ENCODE peak calls at places on chromosome 3, in six cellular contexts. W is HCT116, H is tibial nerve, F is NB4, O is Peyer's patch, T is uterus. E is an unnamed sample.

GRCh38 chr3:123089611-123090301 is 22.9 kb downstream of the PDIA5 start:
- DNase-seq in F (no peak), O (no peak), T (no peak), W (no peak), H (no peak), E (peak)

GRCh38 chr3:128313936-128314335 is 152.8 kb downstream of the DNAJB8 start:
- DNase-seq in W (no peak), F (no peak), O (no peak), T (no peak), H (no peak), E (no peak)

GRCh38 chr3:111577798-111578685 is 17.1 kb downstream of the ZBED2 start:
- DNase-seq in O (no peak), H (no peak), W (peak), F (peak), T (no peak), E (no peak)

GRCh38 chr3:161142486-161142885 is 37.3 kb upstream of the B3GALNT1 start:
- DNase-seq in F (no peak), O (no peak), H (no peak), W (no peak), T (no peak), E (no peak)

GRCh38 chr3:134291300-134292254 is 40.9 kb upstream of the RYK start:
- DNase-seq in O (no peak), H (peak), T (peak), W (no peak), F (no peak), E (peak)

GRCh38 chr3:177333535-177334495 is 136.5 kb upstream of the TBL1XR1 start:
- DNase-seq in F (peak), T (no peak), O (no peak), H (peak), W (no peak), E (no peak)

GRCh38 chr3:36744770-36745169 is 19.6 kb downstream of the DCLK3 start:
- DNase-seq in F (no peak), T (no peak), W (no peak), O (no peak), H (no peak), E (no peak)

GRCh38 chr3:127389415-127389814 is 101.6 kb upstream of the PRR20G start:
- DNase-seq in W (no peak), T (no peak), O (no peak), H (no peak), F (no peak), E (no peak)

GRCh38 chr3:89690649-89691048 is 583.2 kb downstream of the EPHA3 start:
- DNase-seq in H (no peak), W (no peak), F (no peak), O (no peak), T (no peak), E (no peak)

GRCh38 chr3:2097641-2098191 is 950 bp upstream of the CNTN4 start:
- DNase-seq in W (no peak), T (no peak), H (no peak), O (peak), F (no peak), E (no peak)

GRCh38 chr3:38313263-38313662 is 31.2 kb downstream of the SLC22A14 start:
- DNase-seq in W (no peak), F (no peak), O (no peak), H (no peak), T (no peak), E (no peak)

GRCh38 chr3:134846943-134847342 is 51.9 kb downstream of the EPHB1 start:
- DNase-seq in O (no peak), H (no peak), F (no peak), T (no peak), W (peak), E (no peak)

GRCh38 chr3:54251705-54252104 is 129.4 kb downstream of the CACNA2D3 start:
- DNase-seq in T (no peak), W (no peak), O (no peak), F (no peak), H (no peak), E (no peak)

GRCh38 chr3:9866639-9867038 is 13.4 kb downstream of the CIDEC start:
- DNase-seq in W (no peak), O (no peak), F (no peak), H (no peak), T (peak), E (no peak)

GRCh38 chr3:64209866-64210609 is 15.2 kb downstream of the PRICKLE2 start:
- DNase-seq in F (no peak), W (no peak), T (peak), O (no peak), H (peak), E (no peak)

GRCh38 chr3:46409735-46410489 is 2.9 kb downstream of the CCRL2 start:
- DNase-seq in W (no peak), O (no peak), T (no peak), H (no peak), F (no peak), E (no peak)

GRCh38 chr3:127428344-127429001 is 140.6 kb upstream of the PRR20G start:
- DNase-seq in F (no peak), T (no peak), W (peak), O (no peak), H (no peak), E (no peak)

GRCh38 chr3:194097141-194097880 is 38.6 kb upstream of the HES1 start:
- DNase-seq in O (no peak), W (no peak), T (peak), H (no peak), F (no peak), E (peak)

GRCh38 chr3:9101286-9101685 is 138.0 kb upstream of the RAD18 start:
- DNase-seq in F (no peak), H (no peak), W (no peak), T (no peak), O (no peak), E (no peak)

GRCh38 chr3:16480861-16481569 is 32.5 kb downstream of the RFTN1 start:
- DNase-seq in W (no peak), H (no peak), T (no peak), O (no peak), F (no peak), E (no peak)

GRCh38 chr3:27079427-27080105 is 289.6 kb downstream of the NEK10 start:
- DNase-seq in H (no peak), T (no peak), F (no peak), W (no peak), O (no peak), E (no peak)

GRCh38 chr3:62036726-62037125 is 336.6 kb downstream of the FEZF2 start:
- DNase-seq in H (no peak), O (no peak), F (no peak), W (no peak), T (no peak), E (no peak)

GRCh38 chr3:32577621-32578556 is 7.2 kb upstream of the DYNC1LI1 start:
- DNase-seq in H (no peak), T (no peak), W (no peak), O (no peak), F (peak), E (no peak)

GRCh38 chr3:141825216-141826011 is 51.0 kb upstream of the ATP1B3 start:
- DNase-seq in H (no peak), O (no peak), F (no peak), W (no peak), T (no peak), E (no peak)

GRCh38 chr3:119240101-119240581 is 537 bp downstream of the B4GALT4 start:
- DNase-seq in W (no peak), O (peak), H (no peak), F (no peak), T (peak), E (peak)

GRCh38 chr3:39064646-39065045 is 12.8 kb downstream of the WDR48 start:
- DNase-seq in O (no peak), H (no peak), W (no peak), T (no peak), F (no peak), E (no peak)

GRCh38 chr3:133570139-133570936 is 3.1 kb upstream of the CDV3 start:
- DNase-seq in T (no peak), W (peak), O (no peak), H (no peak), F (no peak), E (no peak)

GRCh38 chr3:113136529-113136928 is 74.8 kb upstream of the BOC start:
- DNase-seq in O (no peak), H (no peak), W (no peak), T (no peak), F (no peak), E (no peak)

GRCh38 chr3:119219069-119219468 is 21.6 kb downstream of the B4GALT4 start:
- DNase-seq in T (no peak), W (no peak), O (no peak), F (no peak), H (no peak), E (no peak)

GRCh38 chr3:50388021-50388719 is 28.8 kb upstream of the TMEM115 start:
- DNase-seq in F (peak), T (no peak), H (no peak), W (no peak), O (no peak), E (no peak)

GRCh38 chr3:47892284-47892683 is 89.3 kb downstream of the DHX30 start:
- DNase-seq in T (no peak), H (no peak), O (no peak), F (no peak), W (no peak), E (no peak)

GRCh38 chr3:69649713-69650419 is 89.4 kb upstream of the MITF start:
- DNase-seq in H (no peak), F (no peak), O (no peak), W (no peak), T (no peak), E (no peak)

GRCh38 chr3:94776401-94776915 is 713.6 kb downstream of the NSUN3 start:
- DNase-seq in T (no peak), H (no peak), W (no peak), F (no peak), O (no peak), E (no peak)

GRCh38 chr3:149234671-149235245 is 13.1 kb upstream of the CP start:
- DNase-seq in T (no peak), H (no peak), F (no peak), W (no peak), O (no peak), E (no peak)

GRCh38 chr3:149596136-149596770 is 61.6 kb downstream of the WWTR1 start:
- DNase-seq in O (no peak), T (no peak), H (no peak), F (no peak), W (no peak), E (no peak)

GRCh38 chr3:175310046-175310445 is 450.9 kb downstream of the NAALADL2 start:
- DNase-seq in F (no peak), W (no peak), T (no peak), H (no peak), O (no peak), E (no peak)

GRCh38 chr3:175308105-175308504 is 449.0 kb downstream of the NAALADL2 start:
- DNase-seq in W (no peak), T (no peak), O (no peak), F (no peak), H (no peak), E (no peak)

GRCh38 chr3:175311404-175311803 is 452.3 kb downstream of the NAALADL2 start:
- DNase-seq in T (no peak), F (no peak), O (no peak), W (no peak), H (no peak), E (no peak)

GRCh38 chr3:175304437-175304836 is 445.3 kb downstream of the NAALADL2 start:
- DNase-seq in H (no peak), O (no peak), F (no peak), W (no peak), T (no peak), E (no peak)

DNA sequence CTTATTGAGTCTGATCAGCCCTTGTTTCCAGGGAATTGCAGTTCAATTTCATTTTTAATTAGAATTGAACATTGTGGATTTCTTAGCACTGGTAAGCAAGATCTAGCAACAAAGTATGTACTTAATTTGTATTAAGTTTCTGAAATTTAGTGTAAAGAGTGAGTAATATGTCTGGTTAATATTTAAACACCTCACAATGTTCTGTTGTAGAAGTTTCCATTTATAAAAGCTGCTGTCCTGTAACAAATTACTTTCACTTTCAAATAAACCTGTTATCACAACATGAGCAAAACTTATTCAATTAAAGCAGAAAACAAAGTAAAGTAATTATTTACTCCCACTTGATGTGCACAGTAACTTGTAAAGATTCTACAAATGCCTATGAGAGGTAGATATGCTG is 448.5 kb downstream of the NAALADL2 start:
- DNase-seq in F (no peak), O (no peak), T (no peak), H (no peak), W (no peak), E (no peak)
- H3K4me3 ChIP-seq in F (no peak), O (no peak), T (no peak), H (no peak), W (no peak), E (peak)

GRCh38 chr3:13896473-13897154 is 16.7 kb upstream of the WNT7A start:
- DNase-seq in H (no peak), W (peak), F (peak), O (no peak), T (peak), E (peak)

GRCh38 chr3:13892304-13892703 is 12.4 kb upstream of the WNT7A start:
- DNase-seq in F (no peak), H (no peak), T (no peak), O (no peak), W (no peak), E (no peak)

GRCh38 chr3:13894812-13895154 is 14.9 kb upstream of the WNT7A start:
- DNase-seq in H (no peak), W (no peak), F (no peak), T (no peak), O (no peak), E (no peak)

GRCh38 chr3:13894096-13894811 is 14.4 kb upstream of the WNT7A start:
- DNase-seq in F (no peak), T (no peak), H (no peak), W (no peak), O (no peak), E (no peak)

DNA sequence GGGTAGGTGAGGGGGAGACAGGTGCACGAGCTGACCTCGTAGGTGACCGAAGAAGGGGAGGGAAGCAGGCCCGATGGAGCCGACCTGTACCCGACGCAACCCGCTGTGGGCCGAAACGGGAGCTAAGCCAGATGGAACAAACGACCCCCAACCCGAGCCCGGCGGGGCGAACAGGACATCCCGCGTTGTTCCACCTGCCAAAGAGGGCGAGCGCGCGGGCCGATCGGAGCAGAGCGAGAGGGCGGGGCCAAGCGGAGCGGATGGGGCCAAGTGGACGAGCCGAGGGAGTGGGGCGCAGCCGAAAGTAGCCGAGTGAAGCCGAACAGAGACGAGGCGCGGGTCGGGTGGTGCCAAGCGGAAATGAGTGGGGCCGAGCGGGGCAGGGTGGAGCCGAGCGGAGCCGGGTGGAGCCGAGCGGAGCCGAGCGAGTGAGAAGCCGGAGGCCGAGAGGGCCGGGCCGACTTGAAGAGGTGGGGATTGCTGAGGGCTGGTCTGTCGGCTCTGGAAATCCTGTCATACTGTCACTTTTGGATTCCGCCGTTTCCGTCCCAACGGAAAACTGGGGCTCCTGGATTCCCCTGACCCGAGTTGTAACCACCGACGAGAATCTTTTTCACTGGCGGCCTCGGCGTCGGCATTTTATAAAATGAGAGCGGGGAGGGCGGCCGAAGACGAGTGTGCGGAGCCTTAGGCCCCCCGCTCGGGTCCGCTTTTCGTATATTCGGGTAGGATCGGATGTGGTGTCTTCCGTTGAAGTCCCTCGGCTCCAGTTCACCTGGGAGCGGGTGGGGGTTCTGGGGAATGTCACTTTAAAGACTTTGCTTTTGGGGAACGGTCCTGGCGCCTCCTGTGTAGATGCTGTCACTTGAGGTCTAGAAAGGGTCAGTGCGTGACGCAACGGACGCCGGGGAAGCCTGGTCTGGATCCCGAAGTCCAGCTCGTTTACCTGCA is 15.6 kb upstream of the WNT7A start:
- DNase-seq in O (peak), H (peak), W (peak), F (peak), T (peak), E (peak)
- TF ChIP-seq POLR2A in O (peak), H (peak), W (no peak), F (no peak), T (peak), E (peak)

GRCh38 chr3:153162513-153163348 is 705 bp downstream of the RAP2B start:
- DNase-seq in O (peak), W (no peak), F (peak), T (peak), H (no peak), E (peak)

GRCh38 chr3:153160451-153161137 is 1.4 kb upstream of the RAP2B start:
- DNase-seq in O (peak), W (peak), H (peak), F (peak), T (peak), E (peak)

GRCh38 chr3:153163349-153164008 is 1.5 kb downstream of the RAP2B start:
- DNase-seq in F (peak), O (no peak), H (no peak), T (no peak), W (no peak), E (no peak)

GRCh38 chr3:153161138-153161713 is 800 bp upstream of the RAP2B start:
- DNase-seq in O (peak), T (peak), H (peak), F (peak), W (peak), E (peak)

DNA sequence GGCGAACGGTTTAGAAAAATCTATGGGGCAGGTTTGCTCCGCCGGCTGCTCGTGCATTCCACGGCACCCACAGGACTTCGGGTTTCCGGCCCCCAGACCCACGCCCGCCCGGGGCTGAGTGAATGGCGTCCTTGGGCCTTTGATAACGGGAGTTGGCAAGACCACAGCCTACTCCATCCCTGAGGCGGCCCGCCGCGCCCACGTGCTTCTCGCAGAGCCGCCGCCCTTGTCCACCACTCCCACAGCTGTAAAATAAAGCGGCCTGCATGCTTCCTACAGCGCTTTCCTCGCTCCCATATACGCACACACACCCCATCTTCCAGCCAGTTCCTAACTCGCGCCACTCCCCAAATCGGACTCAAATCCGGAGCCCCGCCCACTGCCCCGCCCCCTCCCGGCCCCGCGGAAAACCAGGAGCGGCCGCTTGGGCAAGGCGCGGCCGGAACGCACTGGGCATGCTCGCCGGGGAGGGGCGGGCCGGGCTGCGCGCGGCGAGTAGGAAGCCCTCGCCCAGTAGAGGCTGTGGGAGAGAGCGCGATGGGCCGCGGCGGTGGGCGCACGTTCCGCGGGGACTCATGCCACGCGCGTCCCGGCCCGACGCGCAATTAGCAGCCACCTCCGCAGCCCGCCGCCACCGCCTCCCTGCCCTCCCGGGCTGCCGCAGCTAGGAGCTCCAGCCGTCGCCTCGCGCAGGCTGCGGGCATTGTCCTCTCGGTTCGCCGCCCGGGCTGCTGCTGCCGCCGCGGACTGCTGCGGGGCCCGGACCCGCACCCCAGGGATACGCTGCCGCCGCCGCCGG is at the start of gene RAP2B:
- DNase-seq in O (peak), T (peak), W (peak), H (peak), F (peak), E (peak)
- TF ChIP-seq CTCF in O (peak), T (no peak), W (no peak), H (no peak), F (no peak), E (no peak)

GRCh38 chr3:124834723-124835718 is 52.1 kb downstream of the ITGB5 start:
- DNase-seq in F (peak), T (peak), W (peak), H (no peak), O (peak), E (peak)
- H3K4me3 ChIP-seq in F (no peak), T (no peak), W (peak), H (no peak), O (peak), E (no peak)

DNA sequence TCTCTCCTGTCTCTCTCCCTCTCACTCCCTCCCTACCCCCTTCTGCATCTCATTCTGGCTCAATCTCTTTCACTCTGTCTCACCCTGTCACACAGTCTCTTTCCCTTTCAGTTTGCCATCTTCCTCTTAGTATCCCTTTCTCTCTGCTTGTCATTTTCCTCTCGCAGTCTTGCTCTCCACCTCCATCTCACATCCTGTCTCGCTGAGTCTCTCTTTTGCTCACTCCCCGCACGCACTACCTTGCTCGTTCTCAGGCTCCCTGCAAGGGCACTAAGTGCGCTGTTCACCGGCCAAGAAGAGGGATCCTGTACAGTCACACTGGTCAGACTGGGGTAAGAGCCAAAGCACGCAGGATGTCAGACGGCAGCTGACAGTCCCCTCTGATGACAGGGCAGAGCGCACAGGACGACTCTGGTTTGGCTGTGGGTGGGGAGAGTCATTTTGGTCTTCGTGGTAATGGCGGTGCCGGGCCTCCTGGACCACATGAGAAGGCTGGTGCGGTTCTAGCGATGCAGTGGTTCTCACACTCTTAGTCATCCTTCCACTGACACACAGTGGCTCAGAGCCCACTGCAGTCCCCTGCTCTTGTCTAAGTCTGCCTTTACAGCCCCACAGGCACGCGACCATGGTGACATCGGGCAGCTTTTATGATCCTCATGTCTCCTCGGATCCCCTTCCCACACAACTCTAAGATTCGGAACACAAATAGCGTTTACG is 356.8 kb downstream of the FOXP1 start:
- DNase-seq in O (no peak), F (no peak), W (no peak), T (no peak), H (no peak), E (no peak)
- TF ChIP-seq POLR2A in O (no peak), F (no peak), W (no peak), T (no peak), H (no peak), E (no peak)